ENCODE peak calls at places on chromosomes 12 and 14, in four cellular contexts. I, M, H and D are unnamed samples.

GRCh38 chr14:35229495-35230089 is 62.6 kb upstream of the PSMA6 start:
- DNase-seq in I (no peak), M (no peak), H (peak), D (no peak)

GRCh38 chr12:49187184-49187583 is 1.7 kb downstream of the TUBA1A start:
- DNase-seq in I (peak), M (no peak), H (no peak), D (peak)

GRCh38 chr14:53151867-53152626 is 1.1 kb downstream of the DDHD1 start:
- DNase-seq in I (peak), M (peak), H (peak), D (peak)

GRCh38 chr14:55359307-55359706 is 52.3 kb downstream of the ATG14 start:
- DNase-seq in I (no peak), M (no peak), H (no peak), D (no peak)

GRCh38 chr12:54658306-54659264 is 10.4 kb upstream of the DCD start:
- DNase-seq in I (peak), M (peak), H (peak), D (peak)

GRCh38 chr14:71246539-71246938 is 339.3 kb downstream of the PCNX1 start:
- DNase-seq in I (no peak), M (no peak), H (no peak), D (no peak)

GRCh38 chr14:72892103-72892878 is 1.6 kb downstream of the DPF3 start:
- DNase-seq in I (no peak), M (no peak), H (peak), D (peak)

GRCh38 chr14:71322660-71323250 is 415.5 kb downstream of the PCNX1 start:
- DNase-seq in I (no peak), M (no peak), H (peak), D (peak)

GRCh38 chr12:82688035-82688501 is 1.4 kb downstream of the TMTC2 start:
- DNase-seq in I (no peak), M (no peak), H (no peak), D (peak)

GRCh38 chr12:6896846-6897435 is 7.7 kb upstream of the LRRC23 start:
- DNase-seq in I (no peak), M (peak), H (no peak), D (peak)

GRCh38 chr12:13489246-13489645 is 292.7 kb downstream of the EMP1 start:
- DNase-seq in I (no peak), M (no peak), H (no peak), D (no peak)

GRCh38 chr12:48185181-48185919 is 1.9 kb downstream of the CCDC184 start:
- DNase-seq in I (no peak), M (no peak), H (peak), D (no peak)

GRCh38 chr12:81811066-81811777 is 52.1 kb upstream of the PPFIA2 start:
- DNase-seq in I (no peak), M (no peak), H (no peak), D (peak)

GRCh38 chr12:48824905-48825304 is 6.6 kb downstream of the CACNB3 start:
- DNase-seq in I (no peak), M (no peak), H (no peak), D (no peak)

GRCh38 chr14:36505892-36506731 is 13.9 kb downstream of the NKX2-1 start:
- DNase-seq in I (no peak), M (no peak), H (peak), D (no peak)

GRCh38 chr12:76643438-76643837 is 83.9 kb upstream of the OSBPL8 start:
- DNase-seq in I (no peak), M (no peak), H (no peak), D (peak)

GRCh38 chr14:35138585-35138984 is 16.2 kb downstream of the PRORP start:
- DNase-seq in I (no peak), M (no peak), H (no peak), D (no peak)

GRCh38 chr14:69298131-69299071 is 38.4 kb downstream of the GALNT16 start:
- DNase-seq in I (peak), M (no peak), H (no peak), D (no peak)

GRCh38 chr12:20077618-20078017 is 290.7 kb upstream of the PDE3A start:
- DNase-seq in I (no peak), M (no peak), H (no peak), D (peak)

GRCh38 chr14:79708991-79709390 is 502.3 kb downstream of the DIO2 start:
- DNase-seq in I (no peak), M (no peak), H (no peak), D (no peak)

GRCh38 chr14:31880935-31881334 is 196.2 kb upstream of the ARHGAP5 start:
- DNase-seq in I (no peak), M (no peak), H (no peak), D (peak)

GRCh38 chr14:104172880-104173279 is 34.5 kb downstream of the KIF26A start:
- DNase-seq in I (no peak), M (no peak), H (no peak), D (no peak)

GRCh38 chr14:69666698-69667211 is 55.4 kb downstream of the SUSD6 start:
- DNase-seq in I (peak), M (no peak), H (no peak), D (peak)

GRCh38 chr14:80784824-80785223 is 156.7 kb downstream of the CEP128 start:
- DNase-seq in I (no peak), M (no peak), H (no peak), D (peak)
- TF ChIP-seq CTCF in I (no peak), M (no peak), H (no peak), D (no peak)

DNA sequence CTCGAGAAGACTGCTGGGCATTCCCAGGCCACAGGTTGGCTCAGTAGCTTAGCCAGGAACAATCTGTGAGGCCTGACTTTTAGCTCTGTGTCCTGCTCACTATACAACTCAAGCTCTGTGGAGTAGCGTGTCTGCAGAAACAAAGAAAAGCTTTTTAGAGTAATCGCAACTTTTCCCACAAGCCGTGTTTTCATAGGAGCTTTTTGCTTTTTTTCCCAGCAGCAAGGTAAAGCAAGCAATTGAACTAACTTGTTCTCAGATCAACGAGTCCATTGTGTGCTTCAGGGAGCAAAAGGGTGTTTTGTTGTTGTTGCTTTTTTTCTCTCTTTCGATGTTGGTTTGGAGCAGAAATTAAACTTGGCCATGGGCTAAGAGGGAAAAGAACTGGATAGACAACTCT is 97.3 kb upstream of the BCL2L14 start:
- DNase-seq in I (no peak), M (no peak), H (no peak), D (no peak)
- TF ChIP-seq CTCF in I (no peak), M (no peak), H (no peak), D (no peak)

GRCh38 chr14:89388853-89389252 is 28.2 kb downstream of the FOXN3 start:
- DNase-seq in I (no peak), M (no peak), H (no peak), D (peak)
- TF ChIP-seq CTCF in I (peak), M (no peak), H (no peak), D (peak)

GRCh38 chr14:77212933-77213656 is 31.5 kb downstream of the TMEM63C start:
- DNase-seq in I (peak), M (peak), H (peak), D (peak)
- TF ChIP-seq CTCF in I (peak), M (peak), H (peak), D (peak)

DNA sequence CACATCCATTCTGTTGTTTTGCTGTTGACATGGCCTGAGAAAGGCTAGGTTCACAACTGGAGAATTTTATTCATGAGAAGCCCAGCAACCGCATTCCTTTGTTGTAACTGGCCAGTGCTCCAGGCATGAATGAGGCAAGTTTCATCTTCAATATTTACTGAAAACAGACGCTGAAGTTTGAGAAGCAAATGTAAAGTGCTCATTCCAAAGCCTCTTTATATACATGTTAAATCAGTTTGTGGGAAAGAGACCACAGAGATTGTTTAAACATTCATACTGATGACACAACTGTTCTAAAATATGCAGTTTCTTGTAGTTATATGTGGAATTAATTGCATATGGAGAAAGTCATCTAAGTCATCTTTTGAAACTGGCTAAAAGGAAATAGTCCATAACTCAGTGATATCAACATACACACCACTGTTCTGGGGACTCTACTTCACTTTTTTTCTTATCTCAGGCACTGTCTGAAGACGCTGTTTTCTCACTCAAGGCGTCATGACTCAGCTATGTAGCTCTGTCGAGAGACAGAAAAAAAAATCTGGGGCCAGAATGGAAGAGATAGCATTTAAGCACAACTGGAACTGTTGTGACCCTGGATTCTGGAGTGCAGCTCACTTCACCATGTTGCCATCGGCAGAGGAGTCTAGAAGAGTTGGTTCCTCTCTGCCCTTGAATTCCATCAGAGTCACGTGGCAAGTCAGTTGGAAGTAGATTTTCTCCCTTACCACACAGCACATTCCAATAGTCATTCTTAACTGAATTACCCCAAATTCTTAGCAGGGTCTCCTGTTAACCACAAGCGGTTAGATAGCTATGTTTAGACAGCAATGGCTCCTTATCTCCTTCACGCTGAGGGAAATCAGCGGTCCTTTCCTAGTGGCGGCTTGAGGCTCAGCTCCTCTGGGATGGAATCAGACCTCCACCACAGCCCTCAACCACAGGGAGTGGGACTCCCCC is 258.4 kb upstream of the HMGA2 start:
- DNase-seq in I (no peak), M (no peak), H (no peak), D (peak)
- TF ChIP-seq CTCF in I (no peak), M (no peak), H (no peak), D (peak)

GRCh38 chr14:29712586-29712985 is 215.1 kb downstream of the PRKD1 start:
- DNase-seq in I (no peak), M (no peak), H (no peak), D (no peak)

GRCh38 chr14:29705801-29706200 is 221.8 kb downstream of the PRKD1 start:
- DNase-seq in I (no peak), M (no peak), H (no peak), D (no peak)

GRCh38 chr14:29709490-29709889 is 218.2 kb downstream of the PRKD1 start:
- DNase-seq in I (no peak), M (no peak), H (no peak), D (peak)

GRCh38 chr14:29706700-29707099 is 220.9 kb downstream of the PRKD1 start:
- DNase-seq in I (no peak), M (no peak), H (no peak), D (no peak)

GRCh38 chr14:29710015-29710414 is 217.6 kb downstream of the PRKD1 start:
- DNase-seq in I (no peak), M (no peak), H (no peak), D (peak)
- TF ChIP-seq CTCF in I (no peak), M (no peak), H (no peak), D (peak)

GRCh38 chr14:29064305-29064704 is 297.7 kb downstream of the FOXG1 start:
- DNase-seq in I (no peak), M (no peak), H (no peak), D (no peak)

DNA sequence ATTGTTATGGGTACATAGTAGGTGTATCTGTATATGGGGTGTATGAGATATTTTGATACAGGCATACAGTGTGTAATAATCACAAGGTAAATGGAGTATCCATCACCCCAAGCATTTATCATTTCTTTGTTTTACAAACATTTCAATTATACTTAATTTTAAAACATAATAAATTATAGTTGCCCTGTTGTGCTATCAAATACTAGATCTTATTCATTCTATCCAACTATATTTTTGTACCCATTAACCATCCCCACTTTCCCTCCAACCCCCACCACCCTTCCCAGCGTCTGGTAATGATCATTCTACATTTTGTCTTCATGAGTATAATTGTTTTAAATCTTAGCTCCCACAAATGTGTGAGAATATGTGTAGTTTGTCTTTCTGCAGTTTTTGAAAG is 302.6 kb downstream of the FOXG1 start:
- DNase-seq in I (no peak), M (no peak), H (no peak), D (no peak)
- TF ChIP-seq CTCF in I (no peak), M (no peak), H (no peak), D (no peak)

DNA sequence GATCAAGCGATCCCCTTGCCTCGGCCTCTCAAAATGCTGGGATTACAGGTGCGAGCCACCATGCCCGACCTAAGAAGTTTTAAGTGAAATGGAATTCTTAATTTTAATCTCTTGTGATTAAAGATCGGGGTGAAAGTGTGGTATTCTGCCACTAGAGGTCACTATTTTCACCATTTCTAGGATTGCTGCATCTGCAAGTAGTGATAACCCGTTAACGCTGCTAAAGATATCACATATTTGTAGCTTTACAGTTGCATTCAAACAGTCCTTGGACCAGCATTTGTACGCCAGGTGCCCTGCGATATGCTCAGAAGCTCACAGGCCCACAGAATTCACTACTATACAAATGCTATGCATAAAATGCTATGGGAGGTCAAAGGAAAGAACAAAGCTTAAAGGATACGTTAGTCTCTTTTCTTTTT is 19.3 kb downstream of the CCDC62 start:
- DNase-seq in I (no peak), M (no peak), H (peak), D (peak)
- TF ChIP-seq CTCF in I (peak), M (peak), H (peak), D (peak)